ENCODE peak calls at places on chromosomes 6 and 20, in five cellular contexts. One of them, this sample, is unnamed.

GRCh38 chr6:39203804-39204495 is 25.3 kb downstream of the KCNK5 start:
- DNase-seq in SK-N-SH: no peak
- DNase-seq in HepG2: no peak
- DNase-seq in GM12878: no peak
- DNase-seq in K562: peak
- DNase-seq in this sample: no peak

GRCh38 chr6:112030206-112030932 is 23.5 kb upstream of the CCN6 start:
- DNase-seq in HepG2: no peak
- DNase-seq in K562: no peak
- DNase-seq in GM12878: no peak
- DNase-seq in SK-N-SH: no peak
- DNase-seq in this sample: no peak

GRCh38 chr6:36818741-36819140 is 20.5 kb downstream of the CPNE5 start:
- DNase-seq in K562: no peak
- DNase-seq in HepG2: no peak
- DNase-seq in SK-N-SH: no peak
- DNase-seq in GM12878: no peak
- DNase-seq in this sample: no peak

GRCh38 chr6:11033825-11034224 is 10.3 kb downstream of the ELOVL2 start:
- DNase-seq in K562: no peak
- DNase-seq in GM12878: no peak
- DNase-seq in HepG2: no peak
- DNase-seq in SK-N-SH: no peak
- DNase-seq in this sample: no peak

GRCh38 chr20:16216227-16217210 is 356.7 kb downstream of the KIF16B start:
- DNase-seq in GM12878: no peak
- DNase-seq in K562: no peak
- DNase-seq in HepG2: no peak
- DNase-seq in SK-N-SH: peak
- DNase-seq in this sample: no peak

GRCh38 chr20:60065741-60066437 is 107.7 kb downstream of the CDH26 start:
- DNase-seq in HepG2: no peak
- DNase-seq in K562: no peak
- DNase-seq in SK-N-SH: no peak
- DNase-seq in GM12878: no peak
- DNase-seq in this sample: no peak

GRCh38 chr20:60137657-60138245 is 179.5 kb downstream of the CDH26 start:
- DNase-seq in K562: peak
- DNase-seq in SK-N-SH: no peak
- DNase-seq in HepG2: no peak
- DNase-seq in GM12878: no peak
- DNase-seq in this sample: peak

GRCh38 chr6:80642452-80642851 is 536.0 kb downstream of the BCKDHB start:
- DNase-seq in HepG2: no peak
- DNase-seq in K562: no peak
- DNase-seq in GM12878: no peak
- DNase-seq in SK-N-SH: no peak
- DNase-seq in this sample: no peak

GRCh38 chr6:16760536-16761468 is at the start of gene ATXN1:
- DNase-seq in K562: peak
- DNase-seq in GM12878: no peak
- DNase-seq in SK-N-SH: peak
- DNase-seq in HepG2: peak
- DNase-seq in this sample: no peak

GRCh38 chr6:51410453-51410852 is 591.8 kb downstream of the TFAP2B start:
- DNase-seq in GM12878: no peak
- DNase-seq in HepG2: no peak
- DNase-seq in SK-N-SH: no peak
- DNase-seq in K562: no peak
- DNase-seq in this sample: no peak

GRCh38 chr20:2293486-2293885 is 2.3 kb upstream of the TGM3 start:
- DNase-seq in GM12878: no peak
- DNase-seq in SK-N-SH: no peak
- DNase-seq in K562: no peak
- DNase-seq in HepG2: no peak
- DNase-seq in this sample: no peak

GRCh38 chr6:79640146-79641111 is 9.3 kb downstream of the SH3BGRL2 start:
- DNase-seq in SK-N-SH: peak
- DNase-seq in GM12878: no peak
- DNase-seq in HepG2: no peak
- DNase-seq in K562: no peak
- DNase-seq in this sample: no peak

GRCh38 chr20:10474606-10475184 is 39.6 kb downstream of the SLX4IP start:
- DNase-seq in GM12878: no peak
- DNase-seq in SK-N-SH: no peak
- DNase-seq in HepG2: no peak
- DNase-seq in K562: no peak
- DNase-seq in this sample: peak

GRCh38 chr6:105135907-105136432 is 43.8 kb downstream of the POPDC3 start:
- DNase-seq in HepG2: no peak
- DNase-seq in K562: no peak
- DNase-seq in SK-N-SH: no peak
- DNase-seq in GM12878: no peak
- DNase-seq in this sample: no peak

GRCh38 chr6:113328886-113329381 is 528.2 kb upstream of the MARCKS start:
- DNase-seq in HepG2: no peak
- DNase-seq in GM12878: no peak
- DNase-seq in K562: no peak
- DNase-seq in SK-N-SH: no peak
- DNase-seq in this sample: no peak

GRCh38 chr6:53741417-53741816 is 53.4 kb upstream of the LRRC1 start:
- DNase-seq in SK-N-SH: no peak
- DNase-seq in K562: no peak
- DNase-seq in GM12878: no peak
- DNase-seq in HepG2: no peak
- DNase-seq in this sample: no peak

GRCh38 chr20:137668-138131 is 4.7 kb upstream of the DEFB126 start:
- DNase-seq in K562: peak
- DNase-seq in SK-N-SH: peak
- DNase-seq in HepG2: peak
- DNase-seq in GM12878: no peak
- DNase-seq in this sample: peak

GRCh38 chr6:148935705-148936306 is 189.0 kb downstream of the UST start:
- DNase-seq in K562: no peak
- DNase-seq in GM12878: no peak
- DNase-seq in HepG2: no peak
- DNase-seq in SK-N-SH: no peak
- DNase-seq in this sample: no peak

GRCh38 chr20:34874094-34874654 is 1.5 kb upstream of the GGT7 start:
- DNase-seq in GM12878: peak
- DNase-seq in HepG2: peak
- DNase-seq in SK-N-SH: peak
- DNase-seq in K562: peak
- DNase-seq in this sample: peak

GRCh38 chr6:151119823-151120524 is 119.8 kb upstream of the AKAP12 start:
- DNase-seq in K562: no peak
- DNase-seq in HepG2: peak
- DNase-seq in SK-N-SH: no peak
- DNase-seq in GM12878: no peak
- DNase-seq in this sample: no peak

GRCh38 chr6:160386869-160387518 is 38.8 kb downstream of the SLC22A3 start:
- DNase-seq in K562: no peak
- DNase-seq in GM12878: no peak
- DNase-seq in SK-N-SH: no peak
- DNase-seq in HepG2: no peak
- DNase-seq in this sample: no peak

GRCh38 chr6:107554918-107555317 is 65.0 kb downstream of the SOBP start:
- DNase-seq in GM12878: no peak
- DNase-seq in HepG2: no peak
- DNase-seq in SK-N-SH: no peak
- DNase-seq in K562: no peak
- DNase-seq in this sample: no peak

GRCh38 chr6:85422996-85423395 is 26.9 kb upstream of the NT5E start:
- DNase-seq in HepG2: no peak
- DNase-seq in GM12878: no peak
- DNase-seq in K562: no peak
- DNase-seq in SK-N-SH: no peak
- DNase-seq in this sample: no peak

GRCh38 chr20:57403216-57403615 is 12.0 kb downstream of the RBM38 start:
- DNase-seq in GM12878: no peak
- DNase-seq in HepG2: no peak
- DNase-seq in SK-N-SH: no peak
- DNase-seq in K562: no peak
- DNase-seq in this sample: no peak

GRCh38 chr6:140671926-140672325 is 1297.5 kb upstream of the CITED2 start:
- DNase-seq in GM12878: no peak
- DNase-seq in SK-N-SH: no peak
- DNase-seq in K562: no peak
- DNase-seq in HepG2: no peak
- DNase-seq in this sample: no peak

GRCh38 chr6:163414117-163414366 is 476 bp upstream of the QKI start:
- DNase-seq in GM12878: no peak
- DNase-seq in K562: no peak
- DNase-seq in HepG2: no peak
- DNase-seq in SK-N-SH: no peak
- DNase-seq in this sample: no peak

GRCh38 chr6:145540741-145541140 is 194.6 kb downstream of the EPM2A start:
- DNase-seq in GM12878: no peak
- DNase-seq in SK-N-SH: no peak
- DNase-seq in K562: no peak
- DNase-seq in HepG2: no peak
- DNase-seq in this sample: no peak

DNA sequence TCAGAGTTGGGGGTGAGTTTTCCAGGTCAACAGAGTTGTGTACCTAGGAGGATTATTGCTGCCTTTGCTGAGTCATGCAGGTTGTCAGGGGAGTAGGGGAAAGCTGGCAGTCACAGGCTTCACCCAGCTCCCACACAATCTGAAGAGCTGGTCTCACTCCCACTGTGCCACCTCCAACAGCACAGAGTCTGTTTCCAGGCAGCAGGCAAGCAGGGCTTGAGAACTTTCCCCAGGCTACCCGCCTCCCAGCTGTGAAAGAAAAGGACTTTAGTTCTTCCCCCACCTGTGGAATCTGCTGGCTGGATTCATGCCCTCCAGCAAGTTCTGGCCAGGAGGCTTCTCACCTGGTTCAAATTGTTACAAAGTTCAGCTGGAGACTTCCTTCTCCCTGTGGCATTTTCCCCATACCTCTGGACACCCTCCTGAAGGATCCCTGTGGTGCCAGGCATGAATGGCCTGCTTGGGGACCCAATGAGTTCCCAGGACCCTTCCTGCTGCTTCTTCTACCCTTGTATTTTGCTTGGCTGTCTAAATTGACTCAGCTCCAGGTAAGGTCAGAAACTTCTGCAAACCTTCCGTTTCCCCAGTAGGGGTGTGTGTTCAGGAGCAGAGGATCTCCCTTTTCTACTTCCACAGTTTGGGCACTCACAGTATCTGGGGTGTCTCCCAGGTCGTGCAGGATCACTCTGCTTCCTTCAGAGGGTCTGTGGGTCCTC is 378.1 kb upstream of the MAN1A1 start:
- DNase-seq in GM12878: no peak
- DNase-seq in HepG2: peak
- DNase-seq in SK-N-SH: no peak
- DNase-seq in K562: no peak
- DNase-seq in this sample: no peak
- TF ChIP-seq CTCF in GM12878: no peak
- TF ChIP-seq CTCF in HepG2: no peak
- TF ChIP-seq CTCF in SK-N-SH: no peak
- TF ChIP-seq CTCF in K562: peak
- TF ChIP-seq CTCF in this sample: no peak

GRCh38 chr20:6562111-6562510 is 205.4 kb upstream of the BMP2 start:
- DNase-seq in GM12878: no peak
- DNase-seq in K562: no peak
- DNase-seq in SK-N-SH: no peak
- DNase-seq in HepG2: no peak
- DNase-seq in this sample: no peak
- TF ChIP-seq REST in GM12878: no peak
- TF ChIP-seq REST in K562: no peak
- TF ChIP-seq REST in SK-N-SH: no peak
- TF ChIP-seq REST in HepG2: no peak
- TF ChIP-seq REST in this sample: no peak

DNA sequence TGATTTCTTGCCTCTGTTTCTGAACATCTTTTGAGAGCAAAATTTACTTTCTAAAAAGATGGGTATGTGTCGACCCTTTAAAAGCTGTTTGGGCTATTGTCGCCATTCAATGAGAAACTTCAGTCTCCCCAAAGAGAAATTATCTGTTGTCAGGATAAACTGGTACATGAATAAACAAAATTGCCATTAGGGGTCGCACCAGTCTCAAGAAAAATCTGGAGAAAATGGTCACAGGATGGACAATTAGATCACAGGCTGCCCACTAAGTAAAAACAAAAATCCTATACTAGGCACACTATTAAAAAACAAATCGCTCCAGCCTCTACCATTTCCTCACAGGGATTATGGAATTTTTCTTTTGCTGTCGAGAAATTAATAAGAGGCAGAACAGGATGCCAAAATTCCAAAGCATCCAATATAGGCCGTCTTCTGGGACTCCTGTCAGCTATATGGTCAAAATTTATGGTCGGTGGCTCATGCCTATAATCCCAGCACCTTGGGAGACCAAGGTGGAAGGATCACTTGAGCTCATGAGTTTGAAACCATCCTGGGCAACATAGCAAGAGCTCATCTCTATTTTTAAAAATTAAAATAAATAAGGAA is 5.5 kb upstream of the HLA-E start:
- DNase-seq in K562: no peak
- DNase-seq in SK-N-SH: peak
- DNase-seq in HepG2: peak
- DNase-seq in GM12878: peak
- DNase-seq in this sample: no peak
- TF ChIP-seq GABPA in K562: no peak
- TF ChIP-seq GABPA in SK-N-SH: no peak
- TF ChIP-seq GABPA in HepG2: no peak
- TF ChIP-seq GABPA in GM12878: no peak
- TF ChIP-seq GABPA in this sample: no peak

GRCh38 chr6:128515550-128516513 is 4.6 kb downstream of the PTPRK start:
- DNase-seq in HepG2: no peak
- DNase-seq in GM12878: no peak
- DNase-seq in SK-N-SH: no peak
- DNase-seq in K562: no peak
- DNase-seq in this sample: no peak

GRCh38 chr6:128509709-128510108 is 10.7 kb downstream of the PTPRK start:
- DNase-seq in GM12878: no peak
- DNase-seq in SK-N-SH: no peak
- DNase-seq in K562: no peak
- DNase-seq in HepG2: no peak
- DNase-seq in this sample: no peak

GRCh38 chr6:128513878-128514277 is 6.5 kb downstream of the PTPRK start:
- DNase-seq in HepG2: no peak
- DNase-seq in K562: no peak
- DNase-seq in SK-N-SH: no peak
- DNase-seq in GM12878: no peak
- DNase-seq in this sample: no peak

GRCh38 chr6:128511518-128511917 is 8.9 kb downstream of the PTPRK start:
- DNase-seq in GM12878: peak
- DNase-seq in HepG2: no peak
- DNase-seq in K562: no peak
- DNase-seq in SK-N-SH: no peak
- DNase-seq in this sample: no peak

DNA sequence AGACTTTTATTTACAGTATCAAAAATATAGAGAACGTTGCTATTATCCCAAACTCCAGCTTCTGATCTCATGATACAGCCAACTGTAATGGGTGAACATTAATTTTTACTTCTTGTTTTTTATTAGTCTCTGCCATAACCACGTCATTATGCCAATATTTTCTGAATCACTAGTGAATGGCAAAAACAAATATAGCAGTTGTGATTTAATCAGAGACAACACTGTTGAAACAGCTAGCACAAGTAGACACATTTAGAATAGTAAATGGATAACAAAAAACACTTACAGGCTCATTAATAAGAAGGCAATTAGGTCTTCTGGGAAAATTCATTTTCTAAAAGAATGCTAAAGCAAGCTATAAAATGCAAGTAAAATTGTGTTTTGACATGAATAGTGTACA is 8.1 kb downstream of the PTPRK start:
- DNase-seq in GM12878: no peak
- DNase-seq in HepG2: no peak
- DNase-seq in K562: no peak
- DNase-seq in SK-N-SH: no peak
- DNase-seq in this sample: no peak
- TF ChIP-seq CTCF in GM12878: no peak
- TF ChIP-seq CTCF in HepG2: no peak
- TF ChIP-seq CTCF in K562: no peak
- TF ChIP-seq CTCF in SK-N-SH: no peak
- TF ChIP-seq CTCF in this sample: no peak

This sample was measured in HL-60.